ENCODE peak calls at places on chromosome 4, in six cellular contexts. One of them, this sample, is unnamed.
A peak's percentile ranks its signal among the peaks of the same experiment; 100 is the strongest.

GRCh38 chr4:55458164-55458563 is 62.4 kb downstream of the TMEM165 start:
- DNase-seq in RPMI8226: no peak
- DNase-seq in GM23248: peak; percentile 76
- DNase-seq in CD8-positive, alpha-beta memory T cell: no peak
- DNase-seq in sciatic nerve: no peak
- DNase-seq in GM12865: no peak
- DNase-seq in this sample: no peak

GRCh38 chr4:146053901-146054300 is 115.3 kb upstream of the ZNF827 start:
- DNase-seq in RPMI8226: no peak
- DNase-seq in GM23248: no peak
- DNase-seq in CD8-positive, alpha-beta memory T cell: no peak
- DNase-seq in sciatic nerve: no peak
- DNase-seq in GM12865: no peak
- DNase-seq in this sample: no peak

GRCh38 chr4:183348706-183349659 is 26.8 kb upstream of the CLDN24 start:
- DNase-seq in RPMI8226: no peak
- DNase-seq in GM23248: peak; percentile 97
- DNase-seq in CD8-positive, alpha-beta memory T cell: no peak
- DNase-seq in sciatic nerve: peak; percentile 17
- DNase-seq in GM12865: no peak
- DNase-seq in this sample: no peak

GRCh38 chr4:77052352-77052751 is 23.4 kb downstream of the CCNI start:
- DNase-seq in RPMI8226: peak; percentile 44
- DNase-seq in GM23248: peak; percentile 71
- DNase-seq in CD8-positive, alpha-beta memory T cell: peak; percentile 39
- DNase-seq in sciatic nerve: peak; percentile 66
- DNase-seq in GM12865: peak; percentile 62
- DNase-seq in this sample: peak; percentile 52

GRCh38 chr4:174702974-174703478 is 126.0 kb downstream of the GLRA3 start:
- DNase-seq in RPMI8226: no peak
- DNase-seq in GM23248: peak; percentile 15
- DNase-seq in CD8-positive, alpha-beta memory T cell: no peak
- DNase-seq in sciatic nerve: no peak
- DNase-seq in GM12865: no peak
- DNase-seq in this sample: no peak

GRCh38 chr4:116108606-116109005 is 976.8 kb downstream of the TRAM1L1 start:
- DNase-seq in RPMI8226: no peak
- DNase-seq in GM23248: no peak
- DNase-seq in CD8-positive, alpha-beta memory T cell: no peak
- DNase-seq in sciatic nerve: no peak
- DNase-seq in GM12865: no peak
- DNase-seq in this sample: no peak

GRCh38 chr4:8618961-8619720 is 26.6 kb downstream of the CPZ start:
- DNase-seq in RPMI8226: no peak
- DNase-seq in GM23248: no peak
- DNase-seq in CD8-positive, alpha-beta memory T cell: no peak
- DNase-seq in sciatic nerve: no peak
- DNase-seq in GM12865: no peak
- DNase-seq in this sample: no peak

GRCh38 chr4:83257811-83258210 is 26.8 kb downstream of the COQ2 start:
- DNase-seq in RPMI8226: no peak
- DNase-seq in GM23248: no peak
- DNase-seq in CD8-positive, alpha-beta memory T cell: no peak
- DNase-seq in sciatic nerve: no peak
- DNase-seq in GM12865: no peak
- DNase-seq in this sample: no peak

GRCh38 chr4:120156115-120156718 is 89.6 kb upstream of the MAD2L1 start:
- DNase-seq in RPMI8226: peak; percentile 57
- DNase-seq in GM23248: peak; percentile 60
- DNase-seq in CD8-positive, alpha-beta memory T cell: peak; percentile 49
- DNase-seq in sciatic nerve: no peak
- DNase-seq in GM12865: peak; percentile 82
- DNase-seq in this sample: peak; percentile 9

GRCh38 chr4:136922066-136922465 is 610.2 kb downstream of the PCDH18 start:
- DNase-seq in RPMI8226: no peak
- DNase-seq in GM23248: no peak
- DNase-seq in CD8-positive, alpha-beta memory T cell: no peak
- DNase-seq in sciatic nerve: no peak
- DNase-seq in GM12865: no peak
- DNase-seq in this sample: no peak

GRCh38 chr4:24888475-24888874 is 24.4 kb downstream of the CCDC149 start:
- DNase-seq in RPMI8226: no peak
- DNase-seq in GM23248: no peak
- DNase-seq in CD8-positive, alpha-beta memory T cell: no peak
- DNase-seq in sciatic nerve: no peak
- DNase-seq in GM12865: no peak
- DNase-seq in this sample: no peak

GRCh38 chr4:76694056-76694455 is 203.9 kb downstream of the SOWAHB start:
- DNase-seq in RPMI8226: no peak
- DNase-seq in GM23248: no peak
- DNase-seq in CD8-positive, alpha-beta memory T cell: no peak
- DNase-seq in sciatic nerve: no peak
- DNase-seq in GM12865: no peak
- DNase-seq in this sample: no peak

GRCh38 chr4:151652841-151653547 is 107.8 kb downstream of the GATB start:
- DNase-seq in RPMI8226: no peak
- DNase-seq in GM23248: peak; percentile 81
- DNase-seq in CD8-positive, alpha-beta memory T cell: no peak
- DNase-seq in sciatic nerve: no peak
- DNase-seq in GM12865: no peak
- DNase-seq in this sample: no peak

GRCh38 chr4:57426779-57427395 is 316.7 kb upstream of the IGFBP7 start:
- DNase-seq in RPMI8226: peak; percentile 50
- DNase-seq in GM23248: peak; percentile 78
- DNase-seq in CD8-positive, alpha-beta memory T cell: no peak
- DNase-seq in sciatic nerve: peak; percentile 88
- DNase-seq in GM12865: peak; percentile 75
- DNase-seq in this sample: no peak

GRCh38 chr4:169823685-169824084 is 65.9 kb upstream of the HPF1 start:
- DNase-seq in RPMI8226: peak; percentile 45
- DNase-seq in GM23248: peak; percentile 70
- DNase-seq in CD8-positive, alpha-beta memory T cell: peak; percentile 33
- DNase-seq in sciatic nerve: no peak
- DNase-seq in GM12865: peak; percentile 33
- DNase-seq in this sample: peak; percentile 1

GRCh38 chr4:40196724-40197281 is at the start of gene RHOH:
- DNase-seq in RPMI8226: peak; percentile 75
- DNase-seq in GM23248: no peak
- DNase-seq in CD8-positive, alpha-beta memory T cell: peak; percentile 92
- DNase-seq in sciatic nerve: no peak
- DNase-seq in GM12865: peak; percentile 95
- DNase-seq in this sample: peak; percentile 59

GRCh38 chr4:171565130-171565788 is 247.9 kb upstream of the GALNTL6 start:
- DNase-seq in RPMI8226: no peak
- DNase-seq in GM23248: no peak
- DNase-seq in CD8-positive, alpha-beta memory T cell: no peak
- DNase-seq in sciatic nerve: no peak
- DNase-seq in GM12865: peak; percentile 53
- DNase-seq in this sample: no peak

GRCh38 chr4:169096221-169096620 is 86.2 kb upstream of the CBR4 start:
- DNase-seq in RPMI8226: no peak
- DNase-seq in GM23248: no peak
- DNase-seq in CD8-positive, alpha-beta memory T cell: no peak
- DNase-seq in sciatic nerve: no peak
- DNase-seq in GM12865: no peak
- DNase-seq in this sample: no peak

GRCh38 chr4:13244342-13244905 is 239.7 kb downstream of the RAB28 start:
- DNase-seq in RPMI8226: no peak
- DNase-seq in GM23248: no peak
- DNase-seq in CD8-positive, alpha-beta memory T cell: no peak
- DNase-seq in sciatic nerve: no peak
- DNase-seq in GM12865: no peak
- DNase-seq in this sample: no peak

GRCh38 chr4:113212613-113213012 is 163.2 kb downstream of the ANK2 start:
- DNase-seq in RPMI8226: no peak
- DNase-seq in GM23248: no peak
- DNase-seq in CD8-positive, alpha-beta memory T cell: no peak
- DNase-seq in sciatic nerve: no peak
- DNase-seq in GM12865: no peak
- DNase-seq in this sample: no peak

This sample was measured in CD4-positive, alpha-beta T cell.